ENCODE peak calls at places on chromosome 14, in nine cellular contexts. H is dorsolateral prefrontal cortex, Y is A549, Z is Caco-2, Q is PC-3, B is heart right ventricle, X is tibial nerve, W is endothelial cell, E is PC-9. A is an unnamed sample.

GRCh38 chr14:67856806-67857205 is 37.2 kb downstream of the RAD51B start:
- DNase-seq in H (no peak), Y (no peak), Z (no peak), Q (peak; percentile 59), B (no peak), X (no peak), W (no peak), E (no peak), A (no peak)

GRCh38 chr14:84420236-84420635 is 1109.7 kb upstream of the FLRT2 start:
- DNase-seq in H (no peak), Y (no peak), Z (no peak), Q (peak; percentile 3), B (no peak), X (no peak), W (no peak), E (no peak), A (no peak)

GRCh38 chr14:21060590-21061346 is 3.1 kb downstream of the RNASE8 start:
- DNase-seq in H (no peak), Y (no peak), Z (no peak), Q (no peak), B (no peak), X (no peak), W (no peak), E (no peak), A (no peak)

GRCh38 chr14:73887116-73887490 is 444 bp downstream of the ZNF410 start:
- DNase-seq in H (no peak), Y (no peak), Z (no peak), Q (no peak), B (no peak), X (no peak), W (no peak), E (no peak), A (no peak)

GRCh38 chr14:63204407-63205280 is at the start of gene RHOJ:
- DNase-seq in H (peak; percentile 45), Y (no peak), Z (no peak), Q (no peak), B (peak; percentile 16), X (peak; percentile 15), W (peak; percentile 33), E (no peak), A (no peak)

GRCh38 chr14:71620401-71620800 is 311.8 kb upstream of the RGS6 start:
- DNase-seq in H (no peak), Y (no peak), Z (no peak), Q (peak; percentile 80), B (no peak), X (no peak), W (no peak), E (no peak), A (no peak)

GRCh38 chr14:68519788-68520187 is 273.1 kb downstream of the ZFP36L1 start:
- DNase-seq in H (no peak), Y (no peak), Z (no peak), Q (no peak), B (no peak), X (no peak), W (no peak), E (no peak), A (no peak)

GRCh38 chr14:73745571-73746539 is 31.7 kb upstream of the PNMA1 start:
- DNase-seq in H (no peak), Y (no peak), Z (no peak), Q (no peak), B (no peak), X (no peak), W (no peak), E (no peak), A (no peak)

GRCh38 chr14:104560586-104560945 is 19.0 kb upstream of the C14orf180 start:
- DNase-seq in H (no peak), Y (no peak), Z (no peak), Q (no peak), B (peak; percentile 3), X (no peak), W (no peak), E (no peak), A (no peak)

GRCh38 chr14:70254476-70254961 is 65.8 kb upstream of the SLC8A3 start:
- DNase-seq in H (no peak), Y (peak; percentile 56), Z (peak; percentile 71), Q (peak; percentile 55), B (peak; percentile 32), X (no peak), W (peak; percentile 61), E (no peak), A (peak; percentile 34)

GRCh38 chr14:104802913-104803184 is 1.9 kb downstream of the ZBTB42 start:
- DNase-seq in H (no peak), Y (no peak), Z (no peak), Q (no peak), B (no peak), X (no peak), W (no peak), E (no peak), A (no peak)

GRCh38 chr14:99078426-99078825 is 193.6 kb downstream of the BCL11B start:
- DNase-seq in H (no peak), Y (no peak), Z (no peak), Q (no peak), B (no peak), X (no peak), W (no peak), E (no peak), A (no peak)

GRCh38 chr14:93759781-93760307 is 28.4 kb downstream of the PRIMA1 start:
- DNase-seq in H (no peak), Y (no peak), Z (no peak), Q (no peak), B (peak; percentile 77), X (no peak), W (no peak), E (no peak), A (no peak)

DNA sequence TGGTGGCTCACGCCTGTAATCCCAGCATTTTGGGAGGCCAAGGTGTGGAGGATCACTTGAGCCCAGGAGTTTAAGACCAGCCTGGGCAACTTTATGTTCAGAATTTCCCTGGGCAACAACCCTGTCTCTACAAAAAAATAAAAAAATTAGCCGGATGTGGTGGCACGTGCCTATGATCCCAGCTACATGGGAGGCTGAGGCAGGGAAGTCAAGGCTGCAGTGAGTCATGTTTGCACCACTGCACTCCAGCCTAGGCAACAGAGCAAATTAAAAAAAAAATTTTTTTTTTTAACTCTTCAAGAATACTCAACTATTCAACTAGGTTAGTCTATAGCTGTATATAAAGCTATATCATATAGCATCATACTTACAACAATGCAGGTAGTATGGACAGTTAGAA is 113.0 kb downstream of the RALGAPA1 start:
- DNase-seq in H (no peak), Y (no peak), Z (no peak), Q (no peak), B (no peak), X (no peak), W (no peak), E (no peak), A (no peak)
- TF ChIP-seq CTCF in H (no peak), Y (no peak), Z (no peak), Q (no peak), B (no peak), X (no peak), W (no peak), E (no peak), A (no peak)

GRCh38 chr14:60165547-60165876 is 314 bp upstream of the DHRS7 start:
- DNase-seq in H (no peak), Y (no peak), Z (no peak), Q (no peak), B (no peak), X (no peak), W (no peak), E (no peak), A (no peak)
- TF ChIP-seq CTCF in H (no peak), Y (no peak), Z (no peak), Q (no peak), B (no peak), X (no peak), W (no peak), E (no peak), A (no peak)

GRCh38 chr14:24360281-24360680 is 7.7 kb upstream of the NFATC4 start:
- DNase-seq in H (no peak), Y (no peak), Z (no peak), Q (no peak), B (no peak), X (no peak), W (no peak), E (no peak), A (no peak)
- TF ChIP-seq CTCF in H (no peak), Y (no peak), Z (no peak), Q (no peak), B (no peak), X (no peak), W (no peak), E (no peak), A (no peak)

DNA sequence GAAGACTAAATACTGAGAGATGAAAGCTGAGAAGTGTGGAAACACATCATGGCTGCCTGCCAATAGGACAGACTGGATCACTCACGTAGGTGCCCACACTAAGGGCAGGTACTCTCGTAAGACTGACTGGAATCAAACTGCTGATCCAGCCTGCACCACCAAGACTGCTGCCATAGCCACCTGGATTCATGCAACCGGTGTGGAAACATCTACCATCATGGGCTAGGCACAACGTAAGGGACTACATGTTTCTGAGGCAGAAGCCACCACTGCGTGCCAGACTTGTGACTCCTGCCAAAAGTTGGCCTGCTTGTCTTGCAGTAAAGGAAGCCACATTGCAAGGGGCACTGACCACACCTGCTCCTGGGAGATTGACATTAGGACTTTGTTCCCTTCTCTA is 3.8 kb downstream of the POMT2 start:
- DNase-seq in H (no peak), Y (no peak), Z (no peak), Q (peak; percentile 74), B (no peak), X (no peak), W (no peak), E (no peak), A (no peak)
- TF ChIP-seq CTCF in H (no peak), Y (no peak), Z (no peak), Q (no peak), B (no peak), X (no peak), W (no peak), E (no peak), A (no peak)

GRCh38 chr14:106277503-106277902 is 751.1 kb downstream of the TMEM121 start:
- DNase-seq in H (no peak), Y (no peak), Z (no peak), Q (no peak), B (no peak), X (no peak), W (no peak), E (no peak), A (no peak)
- TF ChIP-seq CTCF in H (peak; percentile 25), Y (peak; percentile 20), Z (peak; percentile 70), Q (peak; percentile 35), B (no peak), X (no peak), W (no peak), E (peak; percentile 66), A (no peak)